ENCODE peak calls at places on chromosome 15, in four cellular contexts. One of them, this sample, is unnamed.

GRCh38 chr15:90553248-90553745 is 23.6 kb downstream of the CRTC3 start:
- DNase-seq in transverse colon: no peak
- DNase-seq in OCI-LY7: no peak
- DNase-seq in tibial artery: peak; percentile 57
- DNase-seq in this sample: no peak

GRCh38 chr15:69758291-69758771 is 305.7 kb downstream of the RPLP1 start:
- DNase-seq in transverse colon: no peak
- DNase-seq in OCI-LY7: no peak
- DNase-seq in tibial artery: no peak
- DNase-seq in this sample: no peak

GRCh38 chr15:59609730-59610712 is 1.6 kb upstream of the GCNT3 start:
- DNase-seq in OCI-LY7: no peak
- DNase-seq in transverse colon: peak; percentile 47
- DNase-seq in tibial artery: no peak
- DNase-seq in this sample: no peak

GRCh38 chr15:45314960-45315359 is 62.9 kb downstream of the SLC28A2 start:
- DNase-seq in transverse colon: peak; percentile 21
- DNase-seq in OCI-LY7: no peak
- DNase-seq in tibial artery: no peak
- DNase-seq in this sample: no peak

GRCh38 chr15:78174398-78174797 is 25.2 kb downstream of the IDH3A start:
- DNase-seq in tibial artery: no peak
- DNase-seq in transverse colon: peak; percentile 49
- DNase-seq in OCI-LY7: peak; percentile 77
- DNase-seq in this sample: no peak

GRCh38 chr15:83276661-83277060 is 7.8 kb downstream of the BNC1 start:
- DNase-seq in OCI-LY7: no peak
- DNase-seq in transverse colon: no peak
- DNase-seq in tibial artery: no peak
- DNase-seq in this sample: no peak

GRCh38 chr15:26051771-26052685 is 188.9 kb upstream of the ATP10A start:
- DNase-seq in transverse colon: peak; percentile 7
- DNase-seq in tibial artery: peak; percentile 63
- DNase-seq in OCI-LY7: no peak
- DNase-seq in this sample: no peak

GRCh38 chr15:72925661-72926060 is 126.6 kb upstream of the NEO1 start:
- DNase-seq in transverse colon: no peak
- DNase-seq in OCI-LY7: no peak
- DNase-seq in tibial artery: no peak
- DNase-seq in this sample: no peak

GRCh38 chr15:40995656-40996055 is 42.4 kb downstream of the CHAC1 start:
- DNase-seq in tibial artery: no peak
- DNase-seq in transverse colon: no peak
- DNase-seq in OCI-LY7: no peak
- DNase-seq in this sample: no peak

GRCh38 chr15:50134524-50135024 is 15.5 kb upstream of the ATP8B4 start:
- DNase-seq in tibial artery: no peak
- DNase-seq in transverse colon: no peak
- DNase-seq in OCI-LY7: no peak
- DNase-seq in this sample: no peak

DNA sequence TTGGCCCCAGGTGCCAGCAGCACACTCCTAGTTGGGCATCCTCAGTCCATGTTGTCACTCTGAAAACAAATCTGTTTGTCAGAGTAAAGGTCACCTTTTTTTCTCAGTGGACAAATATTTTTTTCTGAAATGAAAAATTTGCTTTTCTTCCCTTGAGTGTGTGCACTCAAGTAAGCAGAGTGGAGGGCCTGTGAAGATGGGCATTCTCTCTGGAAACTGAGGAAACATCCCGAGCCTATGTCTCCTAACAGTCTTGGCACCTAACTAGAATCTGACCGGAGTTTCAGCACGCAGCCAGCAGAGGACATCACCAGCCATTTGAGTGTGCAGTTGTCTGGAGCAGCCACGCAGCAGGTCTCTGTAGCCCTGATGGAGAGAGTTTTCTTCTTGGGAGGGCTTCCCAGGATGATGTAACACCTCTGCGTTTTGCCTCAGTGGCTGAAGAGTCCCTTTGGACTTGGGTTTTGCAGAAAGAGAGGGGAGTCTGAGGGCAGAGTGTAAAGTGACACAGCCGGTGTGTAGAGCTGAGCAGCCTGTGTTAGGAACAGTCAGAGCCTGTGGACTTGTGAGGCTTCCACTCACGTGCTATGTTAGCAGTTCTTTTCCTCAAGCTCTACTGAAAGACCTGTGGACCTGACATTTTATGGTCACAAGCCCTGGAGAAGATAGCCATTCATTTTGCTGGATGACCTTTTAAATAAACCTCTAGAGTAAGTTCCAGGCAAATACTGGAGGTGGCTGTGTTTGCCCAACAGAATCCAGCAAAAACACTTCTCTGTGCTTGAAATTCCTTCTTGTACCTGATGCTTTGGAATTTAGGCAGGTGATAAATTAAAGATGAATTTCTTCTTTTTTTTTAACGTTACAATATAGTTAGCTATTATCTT is 51.6 kb downstream of the ABHD2 start:
- DNase-seq in OCI-LY7: no peak
- DNase-seq in tibial artery: no peak
- DNase-seq in transverse colon: no peak
- DNase-seq in this sample: no peak
- TF ChIP-seq CTCF in OCI-LY7: no peak
- TF ChIP-seq CTCF in tibial artery: peak; percentile 27
- TF ChIP-seq CTCF in transverse colon: no peak
- TF ChIP-seq CTCF in this sample: no peak

GRCh38 chr15:82143390-82144047 is 97.7 kb upstream of the MEX3B start:
- DNase-seq in tibial artery: no peak
- DNase-seq in transverse colon: no peak
- DNase-seq in OCI-LY7: no peak
- DNase-seq in this sample: no peak
- H3K4me1 ChIP-seq in tibial artery: no peaks in the 10 kb centered on the region
- H3K4me1 ChIP-seq in transverse colon: no peaks in the 10 kb centered on the region
- H3K4me1 ChIP-seq in OCI-LY7: no peaks in the 10 kb centered on the region
- H3K4me1 ChIP-seq in this sample: no peaks in the 10 kb centered on the region

DNA sequence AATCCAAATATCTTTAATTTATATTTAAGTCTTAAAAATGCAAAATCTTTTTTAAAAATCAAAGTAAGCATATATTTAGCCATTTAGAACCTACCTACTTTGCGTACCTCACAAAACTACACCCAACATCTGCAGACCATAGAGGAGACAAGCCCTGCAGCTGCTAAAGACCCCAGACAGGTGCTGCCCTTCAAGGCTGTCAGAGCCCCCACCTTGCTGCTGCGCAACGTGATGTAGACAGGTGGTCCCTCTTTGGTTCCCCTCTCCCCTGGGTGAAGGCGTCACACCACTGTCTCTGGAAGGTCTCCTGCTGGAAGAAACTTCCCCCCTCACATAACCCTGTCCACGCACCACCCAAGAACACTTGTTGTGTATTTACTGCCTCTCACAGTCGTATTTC is 204.5 kb downstream of the ARRDC4 start:
- DNase-seq in tibial artery: no peak
- DNase-seq in transverse colon: no peak
- DNase-seq in OCI-LY7: no peak
- DNase-seq in this sample: no peak
- H3K4me3 ChIP-seq in tibial artery: no peak overlapping the region
- H3K4me3 ChIP-seq in transverse colon: no peak overlapping the region
- H3K4me3 ChIP-seq in OCI-LY7: no peak overlapping the region
- H3K4me3 ChIP-seq in this sample: no peak overlapping the region

GRCh38 chr15:98903377-98904018 is 104.1 kb downstream of the PGPEP1L start:
- DNase-seq in tibial artery: no peak
- DNase-seq in transverse colon: no peak
- DNase-seq in OCI-LY7: no peak
- DNase-seq in this sample: no peak
- TF ChIP-seq CTCF in tibial artery: no peak
- TF ChIP-seq CTCF in transverse colon: no peak
- TF ChIP-seq CTCF in OCI-LY7: no peak
- TF ChIP-seq CTCF in this sample: no peak

GRCh38 chr15:66412213-66412612 is 25.5 kb downstream of the MAP2K1 start:
- DNase-seq in transverse colon: no peak
- DNase-seq in tibial artery: no peak
- DNase-seq in OCI-LY7: no peak
- DNase-seq in this sample: no peak

GRCh38 chr15:66408254-66408653 is 21.5 kb downstream of the MAP2K1 start:
- DNase-seq in transverse colon: no peak
- DNase-seq in OCI-LY7: no peak
- DNase-seq in tibial artery: no peak
- DNase-seq in this sample: no peak

GRCh38 chr15:66411190-66411589 is 24.5 kb downstream of the MAP2K1 start:
- DNase-seq in tibial artery: no peak
- DNase-seq in transverse colon: no peak
- DNase-seq in OCI-LY7: peak; percentile 40
- DNase-seq in this sample: no peak

GRCh38 chr15:66408690-66409089 is 22.0 kb downstream of the MAP2K1 start:
- DNase-seq in OCI-LY7: no peak
- DNase-seq in tibial artery: no peak
- DNase-seq in transverse colon: no peak
- DNase-seq in this sample: no peak

GRCh38 chr15:66409565-66410108 is 22.9 kb downstream of the MAP2K1 start:
- DNase-seq in OCI-LY7: no peak
- DNase-seq in tibial artery: no peak
- DNase-seq in transverse colon: no peak
- DNase-seq in this sample: no peak
- H3K4me1 ChIP-seq in OCI-LY7: peaks cover 33% of the 10 kb centered on the region
- H3K4me1 ChIP-seq in tibial artery: no peaks in the 10 kb centered on the region
- H3K4me1 ChIP-seq in transverse colon: no peaks in the 10 kb centered on the region
- H3K4me1 ChIP-seq in this sample: peaks cover 27% of the 10 kb centered on the region

GRCh38 chr15:28937271-28937670 is 51.5 kb downstream of the APBA2 start:
- DNase-seq in transverse colon: no peak
- DNase-seq in OCI-LY7: no peak
- DNase-seq in tibial artery: no peak
- DNase-seq in this sample: no peak
- H3K4me3 ChIP-seq in transverse colon: no peak overlapping the region
- H3K4me3 ChIP-seq in OCI-LY7: no peak overlapping the region
- H3K4me3 ChIP-seq in tibial artery: no peak overlapping the region
- H3K4me3 ChIP-seq in this sample: no peak overlapping the region

DNA sequence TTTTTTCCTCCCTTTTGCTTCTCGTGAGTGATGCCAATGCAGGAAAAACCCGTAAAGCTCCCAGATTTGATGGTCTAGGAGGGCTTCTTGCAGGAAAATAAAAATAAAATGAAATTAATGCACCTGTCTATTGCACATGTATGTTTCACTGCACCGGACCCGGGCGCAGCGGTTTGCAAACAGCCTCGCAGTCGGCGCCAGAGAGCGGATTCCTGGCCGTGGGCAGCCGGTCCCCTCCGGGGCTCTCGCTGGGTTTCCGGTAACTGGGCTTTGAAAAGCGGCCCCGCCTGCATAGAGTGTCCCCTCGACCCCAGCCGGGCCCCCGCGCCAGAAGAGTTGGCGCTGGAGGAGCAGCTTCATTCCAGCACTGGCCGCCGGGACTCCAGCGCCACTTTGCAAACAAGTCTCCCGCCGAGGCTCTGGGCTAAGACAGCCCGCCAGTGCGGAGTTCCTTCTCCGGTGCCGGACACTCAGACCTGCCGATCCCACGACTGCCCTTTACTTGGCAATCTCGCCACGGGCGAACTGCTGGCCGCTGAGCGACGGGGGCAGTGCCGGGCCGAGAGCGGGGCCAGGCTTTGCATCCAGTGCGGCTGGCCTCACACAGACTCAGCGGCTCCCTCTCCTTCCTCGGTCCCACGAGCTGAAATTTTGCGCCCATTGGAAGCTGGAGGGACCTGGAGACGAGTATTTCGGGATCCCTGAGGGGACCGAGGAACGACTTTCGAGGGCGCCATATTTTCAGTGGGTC is 225.9 kb upstream of the C2CD4B start:
- DNase-seq in transverse colon: peak; percentile 44
- DNase-seq in OCI-LY7: peak; percentile 47
- DNase-seq in tibial artery: peak; percentile 41
- DNase-seq in this sample: peak; percentile 39
- TF ChIP-seq CTCF in transverse colon: no peak
- TF ChIP-seq CTCF in OCI-LY7: peak; percentile 23
- TF ChIP-seq CTCF in tibial artery: no peak
- TF ChIP-seq CTCF in this sample: no peak

DNA sequence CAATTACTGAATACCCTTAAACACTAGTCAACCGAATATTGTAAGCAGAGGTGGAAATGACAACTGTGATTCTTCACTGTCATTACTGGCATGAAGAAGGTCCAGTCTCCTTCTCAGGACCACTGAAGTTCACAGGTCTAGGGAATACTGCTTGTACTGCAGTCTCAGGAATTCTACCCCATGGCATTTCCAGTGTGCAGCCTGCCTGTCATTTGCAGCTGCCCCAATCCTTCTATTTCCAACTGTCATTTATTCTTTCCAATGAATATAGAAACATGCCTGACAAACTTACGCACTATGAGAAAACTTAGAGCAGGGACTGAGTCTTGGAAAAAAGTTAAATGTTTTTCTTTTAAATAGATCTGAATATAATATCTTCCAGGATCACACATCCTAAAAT is 308.0 kb upstream of the THBS1 start:
- DNase-seq in transverse colon: no peak
- DNase-seq in OCI-LY7: no peak
- DNase-seq in tibial artery: no peak
- DNase-seq in this sample: no peak
- H3K4me1 ChIP-seq in transverse colon: no peaks in the 10 kb centered on the region
- H3K4me1 ChIP-seq in OCI-LY7: no peaks in the 10 kb centered on the region
- H3K4me1 ChIP-seq in tibial artery: no peaks in the 10 kb centered on the region
- H3K4me1 ChIP-seq in this sample: no peaks in the 10 kb centered on the region

DNA sequence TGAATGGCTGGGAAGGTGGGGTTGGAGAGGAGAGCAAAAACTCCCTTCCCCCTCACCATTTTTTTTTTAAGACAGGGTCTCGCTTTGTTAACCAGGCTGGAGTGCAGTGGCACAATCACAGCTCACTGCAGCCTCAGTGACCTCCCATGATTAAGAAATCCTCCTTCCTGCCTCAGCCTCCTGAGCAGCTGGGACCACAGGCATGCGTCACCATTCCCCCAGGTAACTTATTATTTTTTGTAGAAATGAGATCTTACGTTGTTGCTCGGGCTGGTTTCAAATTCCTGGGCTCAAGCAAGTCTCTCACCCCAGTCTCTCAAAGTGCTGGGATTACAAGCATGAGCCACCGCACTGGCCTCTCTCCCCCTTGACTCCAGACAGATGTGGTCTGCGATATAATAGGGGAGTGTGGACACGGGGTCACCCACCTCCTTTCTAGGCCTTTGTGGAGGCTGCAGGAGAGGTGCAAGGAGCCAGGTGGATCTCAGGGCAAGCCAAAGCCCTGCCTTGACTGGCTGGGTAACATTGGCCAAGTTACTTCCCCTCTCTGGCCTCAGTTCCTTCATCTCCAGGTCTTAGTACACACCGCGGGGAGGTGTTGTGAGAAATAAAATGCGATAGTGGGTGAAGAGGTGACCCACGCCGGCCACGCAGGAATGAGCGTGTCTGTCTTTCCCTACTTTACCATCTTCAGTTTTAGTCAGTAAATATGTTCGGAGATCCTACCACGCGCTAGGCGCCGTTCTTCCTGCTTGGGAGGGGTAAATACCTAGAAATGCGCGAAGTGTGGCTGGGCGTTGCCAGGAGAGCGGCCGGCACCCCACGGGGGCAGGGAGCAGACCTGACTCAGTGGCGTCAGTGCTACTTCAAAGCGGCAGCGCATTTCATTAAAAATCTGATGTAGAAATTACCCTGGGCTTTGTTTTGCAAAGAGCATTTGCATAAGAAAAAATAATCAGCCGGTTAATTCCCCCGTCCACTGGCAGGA is 20.2 kb upstream of the CORO2B start:
- DNase-seq in transverse colon: peak; percentile 18
- DNase-seq in tibial artery: no peak
- DNase-seq in OCI-LY7: peak; percentile 57
- DNase-seq in this sample: no peak
- H3K4me3 ChIP-seq in transverse colon: peak overlapping the region; percentile 37
- H3K4me3 ChIP-seq in tibial artery: peak overlapping the region; percentile 43
- H3K4me3 ChIP-seq in OCI-LY7: peak overlapping the region; percentile 78
- H3K4me3 ChIP-seq in this sample: no peak overlapping the region